ENCODE peak calls at places on chromosomes 4 and X, in five cellular contexts. O is activated CD8-positive, alpha-beta memory T cell treated with anti-CD3 and anti-CD28 coated beads for 48 hours; C is glomerular endothelial cell; F is hypothalamus; Q is GM20000. N is an unnamed sample.

GRCh38 chrX:73817381-73818199 is 254.6 kb downstream of the CHIC1 start:
- DNase-seq in O (no peak), C (no peak), F (no peak), Q (no peak), N (no peak)

GRCh38 chrX:118630843-118631242 is 96.6 kb upstream of the IL13RA1 start:
- DNase-seq in O (no peak), C (no peak), F (no peak), Q (no peak), N (no peak)

GRCh38 chr4:67723949-67724348 is 23.0 kb upstream of the UBA6 start:
- DNase-seq in O (no peak), C (no peak), F (no peak), Q (no peak), N (no peak)

GRCh38 chr4:2765832-2766526 is 9.8 kb upstream of the TNIP2 start:
- DNase-seq in O (no peak), C (no peak), F (no peak), Q (no peak), N (no peak)

GRCh38 chrX:131752493-131753198 is 208.8 kb downstream of the OR13H1 start:
- DNase-seq in O (no peak), C (no peak), F (no peak), Q (no peak), N (no peak)

GRCh38 chr4:168451744-168452394 is 28.4 kb downstream of the DDX60L start:
- DNase-seq in O (no peak), C (peak), F (no peak), Q (no peak), N (peak)

GRCh38 chr4:29199025-29199424 is 1521.1 kb upstream of the PCDH7 start:
- DNase-seq in O (no peak), C (no peak), F (no peak), Q (no peak), N (no peak)

GRCh38 chr4:104989363-104989762 is 157.3 kb upstream of the TET2 start:
- DNase-seq in O (no peak), C (no peak), F (no peak), Q (no peak), N (no peak)

GRCh38 chrX:56233682-56234081 is 1.5 kb downstream of the KLF8 start:
- DNase-seq in O (no peak), C (no peak), F (peak), Q (peak), N (no peak)

GRCh38 chr4:72326692-72327632 is 242.1 kb downstream of the ADAMTS3 start:
- DNase-seq in O (no peak), C (no peak), F (no peak), Q (peak), N (peak)

GRCh38 chrX:23513121-23513520 is 154.2 kb upstream of the PRDX4 start:
- DNase-seq in O (no peak), C (no peak), F (no peak), Q (no peak), N (no peak)

GRCh38 chr4:37706032-37706431 is 19.9 kb upstream of the RELL1 start:
- DNase-seq in O (no peak), C (no peak), F (no peak), Q (no peak), N (no peak)

GRCh38 chrX:46788902-46789301 is 30.0 kb upstream of the SLC9A7 start:
- DNase-seq in O (no peak), C (no peak), F (no peak), Q (no peak), N (peak)

GRCh38 chr4:19842471-19842870 is 409.2 kb upstream of the SLIT2 start:
- DNase-seq in O (no peak), C (no peak), F (no peak), Q (no peak), N (no peak)

GRCh38 chr4:20773144-20773997 is 73.1 kb downstream of the PACRGL start:
- DNase-seq in O (no peak), C (peak), F (peak), Q (peak), N (peak)

GRCh38 chrX:108221481-108221880 is 129.9 kb downstream of the ATG4A start:
- DNase-seq in O (no peak), C (no peak), F (no peak), Q (no peak), N (no peak)

GRCh38 chr4:115234405-115235093 is 121.1 kb upstream of the NDST4 start:
- DNase-seq in O (no peak), C (no peak), F (no peak), Q (no peak), N (peak)

GRCh38 chrX:38805294-38806053 is 4.2 kb downstream of the MID1IP1 start:
- DNase-seq in O (no peak), C (no peak), F (peak), Q (peak), N (no peak)

N was measured in COLO829.